ENCODE peak calls at places on chromosomes 13 and 19, in four cellular contexts. G, R, Z and B are unnamed samples.

GRCh38 chr13:40665061-40665753 is 1.2 kb downstream of the FOXO1 start:
- DNase-seq in R (peak), Z (no peak), G (peak), B (peak)

GRCh38 chr19:15129856-15130580 is 22.8 kb downstream of the SYDE1 start:
- DNase-seq in Z (peak), R (no peak), G (peak), B (no peak)

GRCh38 chr19:5470264-5470671 is 15.1 kb downstream of the ZNRF4 start:
- DNase-seq in Z (peak), G (peak), R (no peak), B (no peak)

GRCh38 chr13:29621401-29621800 is 25.9 kb upstream of the SLC7A1 start:
- DNase-seq in R (no peak), G (no peak), Z (peak), B (peak)

GRCh38 chr13:33799950-33800592 is 17.9 kb upstream of the RFC3 start:
- DNase-seq in G (peak), R (peak), Z (peak), B (peak)

GRCh38 chr13:49936943-49937273 is 768 bp upstream of the SPRYD7 start:
- DNase-seq in R (no peak), G (no peak), Z (no peak), B (no peak)

GRCh38 chr13:23987331-23987730 is 90.0 kb upstream of the C1QTNF9B start:
- DNase-seq in R (no peak), Z (no peak), G (no peak), B (no peak)

GRCh38 chr19:40524133-40524549 is 52.5 kb upstream of the SHKBP1 start:
- DNase-seq in R (no peak), Z (no peak), G (no peak), B (no peak)

GRCh38 chr19:41112728-41113290 is 1.4 kb upstream of the CYP2F1 start:
- DNase-seq in R (no peak), G (no peak), Z (no peak), B (no peak)

GRCh38 chr13:42119875-42120274 is 71.4 kb downstream of the DGKH start:
- DNase-seq in G (no peak), Z (no peak), R (no peak), B (no peak)

GRCh38 chr19:38402623-38402966 is 298 bp upstream of the FAM98C start:
- DNase-seq in Z (no peak), G (no peak), R (no peak), B (no peak)

GRCh38 chr19:5345895-5346386 is 5.3 kb upstream of the PTPRS start:
- DNase-seq in R (no peak), G (no peak), Z (peak), B (peak)

GRCh38 chr13:50016421-50016820 is 1.2 kb downstream of the KCNRG start:
- DNase-seq in G (no peak), Z (no peak), R (no peak), B (no peak)

GRCh38 chr13:98581971-98582702 is 5.2 kb upstream of the STK24 start:
- DNase-seq in G (peak), Z (peak), R (no peak), B (no peak)

GRCh38 chr19:56507446-56508281 is at the start of gene ZNF471:
- DNase-seq in G (peak), Z (peak), R (no peak), B (peak)

GRCh38 chr13:53200498-53201453 is 172.2 kb downstream of the OLFM4 start:
- DNase-seq in Z (no peak), G (peak), R (no peak), B (no peak)

GRCh38 chr19:12872941-12873890 is 8.0 kb downstream of the DNASE2 start:
- DNase-seq in G (peak), R (peak), Z (peak), B (peak)

GRCh38 chr13:36420437-36420891 is 11.8 kb upstream of the CCNA1 start:
- DNase-seq in R (peak), Z (peak), G (peak), B (peak)

GRCh38 chr13:57627663-57628062 is 3.9 kb upstream of the PCDH17 start:
- DNase-seq in Z (peak), R (peak), G (peak), B (peak)

GRCh38 chr13:75217949-75218348 is 264.0 kb downstream of the TBC1D4 start:
- DNase-seq in Z (no peak), G (no peak), R (no peak), B (no peak)

GRCh38 chr13:113171250-113172125 is 13.0 kb downstream of the PROZ start:
- DNase-seq in Z (no peak), G (no peak), R (no peak), B (no peak)

GRCh38 chr13:60152114-60152513 is 11.6 kb downstream of the DIAPH3 start:
- DNase-seq in Z (peak), G (no peak), R (no peak), B (no peak)

GRCh38 chr19:30671622-30672051 is 299.5 kb downstream of the ZNF536 start:
- DNase-seq in Z (no peak), R (no peak), G (no peak), B (no peak)

GRCh38 chr13:94239135-94239534 is 240.3 kb downstream of the DCT start:
- DNase-seq in G (no peak), Z (peak), R (no peak), B (peak)

GRCh38 chr13:82749551-82749950 is 1132.7 kb downstream of the SLITRK1 start:
- DNase-seq in Z (no peak), R (no peak), G (no peak), B (no peak)

GRCh38 chr19:38047641-38048040 is 140.6 kb downstream of the SIPA1L3 start:
- DNase-seq in Z (no peak), R (no peak), G (no peak), B (no peak)

GRCh38 chr19:53057904-53058579 is 13.5 kb downstream of the ERVV-2 start:
- DNase-seq in R (no peak), G (peak), Z (no peak), B (no peak)

GRCh38 chr19:47002106-47002766 is 17.4 kb upstream of the NPAS1 start:
- DNase-seq in R (no peak), G (no peak), Z (no peak), B (no peak)

GRCh38 chr13:104296301-104296700 is 1230.1 kb upstream of the SLC10A2 start:
- DNase-seq in R (no peak), G (no peak), Z (no peak), B (no peak)

GRCh38 chr19:11203194-11204075 is 6.1 kb upstream of the KANK2 start:
- DNase-seq in R (peak), Z (no peak), G (peak), B (peak)

GRCh38 chr19:18317998-18318800 is 4.7 kb downstream of the LSM4 start:
- DNase-seq in G (no peak), Z (no peak), R (no peak), B (no peak)

GRCh38 chr13:80276371-80277289 is 64.3 kb downstream of the SPRY2 start:
- DNase-seq in R (peak), G (no peak), Z (peak), B (peak)

GRCh38 chr13:33494596-33495214 is 209.2 kb upstream of the STARD13 start:
- DNase-seq in R (no peak), Z (peak), G (peak), B (no peak)

GRCh38 chr19:4088065-4088679 is 21.5 kb upstream of the ZBTB7A start:
- DNase-seq in G (no peak), Z (no peak), R (no peak), B (no peak)

DNA sequence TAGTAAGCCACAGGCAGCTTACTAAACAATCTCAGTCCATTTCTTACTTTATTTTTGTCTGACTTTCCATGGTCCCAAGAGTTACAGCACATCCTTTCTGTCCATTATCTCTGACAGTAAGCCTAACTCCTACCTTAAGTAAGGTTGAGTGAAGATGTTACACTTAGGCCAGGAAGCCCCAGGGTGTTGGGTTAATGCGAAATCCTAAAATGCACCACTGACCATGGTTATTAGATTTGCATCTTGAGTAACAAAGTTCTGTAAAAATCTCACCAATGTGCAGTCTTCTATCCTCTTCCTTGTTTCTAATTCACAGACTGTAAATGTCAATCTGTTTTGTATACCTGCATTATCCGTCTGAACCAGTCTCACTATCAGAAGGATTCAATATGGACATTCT is 462.5 kb downstream of the FGF14 start:
- DNase-seq in G (no peak), R (no peak), Z (no peak), B (no peak)
- TF ChIP-seq CTCF in G (no peak), R (no peak), Z (no peak), B (no peak)

GRCh38 chr13:25267715-25268114 is 19.6 kb downstream of the MTMR6 start:
- DNase-seq in Z (no peak), G (no peak), R (peak), B (peak)
- TF ChIP-seq CTCF in Z (peak), G (no peak), R (peak), B (peak)

GRCh38 chr19:1364070-1364719 is 19.5 kb upstream of the NDUFS7 start:
- DNase-seq in R (no peak), Z (no peak), G (no peak), B (no peak)

GRCh38 chr19:1366899-1367870 is 16.5 kb upstream of the NDUFS7 start:
- DNase-seq in G (no peak), R (no peak), Z (no peak), B (no peak)

GRCh38 chr19:1363599-1363998 is 20.1 kb upstream of the NDUFS7 start:
- DNase-seq in R (no peak), Z (no peak), G (no peak), B (peak)

GRCh38 chr19:1365964-1366695 is 17.6 kb upstream of the NDUFS7 start:
- DNase-seq in R (no peak), Z (no peak), G (no peak), B (no peak)

GRCh38 chr19:1365306-1365963 is 18.3 kb upstream of the NDUFS7 start:
- DNase-seq in R (no peak), Z (no peak), G (no peak), B (no peak)
- TF ChIP-seq CTCF in R (no peak), Z (no peak), G (no peak), B (no peak)

DNA sequence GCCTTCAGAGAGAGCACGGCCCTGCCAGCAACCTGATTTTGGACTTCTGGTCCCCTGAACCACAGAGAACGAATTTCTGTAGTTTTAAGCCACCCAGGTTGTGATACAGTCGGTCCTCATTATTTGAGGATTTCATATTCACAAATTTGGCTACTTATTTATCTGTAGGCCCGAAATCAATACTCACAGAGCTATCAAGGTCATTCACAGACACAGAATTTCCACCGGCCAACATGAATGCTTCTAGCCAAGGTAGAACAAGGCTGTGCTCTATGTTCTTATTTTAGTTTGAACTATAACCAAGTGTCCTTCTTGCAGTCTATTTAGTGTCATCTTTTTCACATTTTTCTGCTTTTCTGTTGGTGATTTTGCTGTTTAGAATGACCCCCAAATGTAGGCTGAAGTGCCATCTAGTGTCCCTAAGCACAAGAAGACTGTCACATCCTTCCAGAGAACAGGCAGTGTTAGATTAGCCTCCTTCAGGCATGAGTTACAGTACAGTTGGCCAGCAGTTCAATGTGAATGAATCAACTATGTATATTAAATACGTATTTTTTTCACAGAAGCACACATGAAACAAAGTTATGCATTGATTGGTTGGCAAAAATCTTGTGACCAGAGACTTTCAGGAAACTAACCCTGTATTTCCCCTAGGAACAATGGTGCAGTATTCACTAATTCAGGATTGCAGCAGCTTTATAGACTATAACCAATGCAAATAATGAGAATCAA is 63.5 kb downstream of the C13orf42 start:
- DNase-seq in G (no peak), Z (no peak), R (no peak), B (peak)
- TF ChIP-seq CTCF in G (no peak), Z (no peak), R (no peak), B (peak)

DNA sequence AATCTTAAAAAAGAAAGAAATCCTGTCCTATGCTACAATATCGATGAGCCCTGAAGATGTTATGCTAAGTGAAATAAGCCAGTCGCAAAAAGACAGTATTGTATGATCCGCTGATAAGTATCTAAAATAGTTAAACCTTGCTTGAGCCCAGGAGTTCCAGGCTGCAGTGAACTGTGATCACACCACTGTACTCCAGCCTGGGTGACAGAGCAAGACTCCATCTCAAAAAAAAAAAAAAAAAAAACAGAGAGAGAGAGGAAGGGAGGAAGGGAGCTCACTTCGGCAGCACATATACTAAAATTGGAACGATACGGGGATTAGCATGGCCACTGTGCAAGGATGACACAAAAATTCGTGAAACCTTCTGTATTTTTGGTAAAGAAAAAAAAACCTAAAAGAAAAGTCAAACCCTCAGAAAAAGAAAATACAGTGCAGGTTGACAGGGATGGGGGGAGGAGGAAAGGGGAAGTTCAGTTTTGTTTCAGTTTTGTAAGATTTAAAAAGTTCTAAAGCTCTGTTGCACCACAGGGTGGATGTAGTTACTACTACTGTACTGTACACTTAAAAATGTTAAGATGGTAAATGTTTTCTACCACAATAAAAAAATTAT is 8.4 kb downstream of the CLASRP start:
- DNase-seq in Z (no peak), G (no peak), R (peak), B (peak)
- TF ChIP-seq CTCF in Z (no peak), G (no peak), R (no peak), B (no peak)

DNA sequence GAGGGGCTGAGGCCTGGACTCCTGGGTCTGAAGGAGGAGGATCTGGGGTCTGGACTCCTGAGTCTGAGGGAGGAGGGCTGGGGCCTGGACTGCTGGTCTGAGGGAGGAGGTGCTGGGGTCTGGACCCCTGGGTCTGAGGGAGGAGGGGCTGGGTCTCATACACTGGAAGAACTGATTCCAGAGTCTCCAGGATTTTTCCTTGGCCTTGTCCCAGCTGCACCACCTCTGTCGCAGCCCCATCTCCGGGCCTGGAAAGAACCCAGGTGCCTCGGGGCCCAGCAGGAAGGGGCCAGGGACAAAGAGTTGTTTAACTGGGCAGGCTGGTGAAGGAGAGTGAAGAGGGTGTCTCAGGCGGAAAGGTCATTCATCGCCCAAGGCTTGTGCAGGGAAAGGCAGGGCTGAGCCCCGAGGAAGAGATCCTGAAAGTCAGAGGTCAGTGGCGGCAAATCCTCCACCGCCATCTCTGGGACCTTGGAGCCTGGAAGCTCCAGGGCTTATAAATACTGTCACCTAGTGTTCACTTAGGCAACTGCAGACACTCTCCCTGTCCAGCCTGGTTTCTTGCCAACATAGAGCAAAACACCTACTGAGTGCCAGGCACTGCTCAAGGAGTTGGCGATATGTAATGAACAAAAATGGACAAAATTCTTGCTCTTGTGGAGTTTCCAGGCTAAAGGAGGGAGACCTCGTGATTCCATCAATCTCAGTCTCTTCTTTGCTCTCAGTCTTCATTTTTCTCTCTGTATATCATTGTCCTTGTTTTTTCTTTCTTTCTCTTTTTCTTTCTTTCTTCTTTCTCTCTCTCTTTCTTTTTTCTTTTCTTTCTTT is 4.4 kb upstream of the KCNN4 start:
- DNase-seq in Z (peak), R (peak), G (peak), B (peak)
- TF ChIP-seq CTCF in Z (peak), R (peak), G (peak), B (peak)

DNA sequence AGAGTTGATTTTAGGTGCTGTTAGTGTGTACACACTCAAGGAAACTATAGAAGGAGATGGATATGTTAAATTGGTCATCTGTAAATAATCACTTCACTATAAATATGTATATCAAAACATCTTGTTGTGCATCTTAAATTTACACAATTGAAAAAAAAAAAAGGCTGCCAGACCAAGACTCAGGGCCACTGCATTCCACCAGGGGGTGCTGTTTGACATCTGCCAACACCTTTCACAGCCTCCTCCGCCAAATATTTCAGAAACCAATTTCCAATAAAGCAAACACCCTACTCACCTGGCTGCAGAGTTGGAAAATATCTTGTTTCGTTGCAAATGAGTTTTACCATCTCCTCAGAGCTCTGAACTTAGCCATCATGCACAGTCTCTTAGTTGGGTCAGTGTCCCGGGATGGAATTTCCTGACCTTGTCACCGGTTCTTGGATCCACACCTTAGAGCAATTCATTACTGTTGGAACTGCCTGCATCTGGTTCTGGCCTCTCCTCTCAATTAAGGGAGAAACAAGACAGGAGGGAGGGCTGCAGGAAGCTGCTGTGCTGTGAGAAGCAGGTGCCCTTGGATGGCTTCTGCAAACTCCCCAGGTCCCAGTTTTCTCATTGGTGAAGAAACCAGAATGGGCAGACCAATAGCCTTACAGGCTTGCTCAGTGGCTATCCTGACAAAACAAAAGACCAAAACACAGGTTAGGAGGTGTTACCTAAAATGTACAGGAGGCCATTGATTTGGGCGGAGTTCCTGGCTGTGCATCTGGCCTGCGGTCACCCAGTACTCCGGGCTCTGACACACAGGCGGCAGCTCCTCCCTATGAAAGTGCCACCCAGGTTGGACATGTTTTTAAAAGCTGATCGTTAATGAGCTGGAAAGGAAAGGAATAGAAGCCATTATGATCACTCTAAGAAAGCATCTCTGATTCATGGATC is 746.6 kb downstream of the UQCRFS1 start:
- DNase-seq in Z (peak), R (peak), G (peak), B (peak)
- TF ChIP-seq CTCF in Z (peak), R (peak), G (peak), B (peak)